ENCODE peak calls at places on chromosomes 3 and 15, in seven cellular contexts. X is Caco-2, Y is Peyer's patch, H is ovary, N is NB4, F is fibroblast of lung, I is GM12865. K is an unnamed sample.

GRCh38 chr3:155890671-155891190 is 20.3 kb downstream of the GMPS start:
- DNase-seq in X (no peak), Y (no peak), H (no peak), N (no peak), F (peak), I (no peak), K (no peak)

GRCh38 chr3:18827664-18828063 is 320.6 kb upstream of the KCNH8 start:
- DNase-seq in X (no peak), Y (no peak), H (no peak), N (no peak), F (no peak), I (no peak), K (no peak)

GRCh38 chr15:40357723-40358491 is at the start of gene DISP2:
- DNase-seq in X (peak), Y (peak), H (peak), N (peak), F (peak), I (peak), K (no peak)

GRCh38 chr3:41274944-41275668 is 75.8 kb downstream of the CTNNB1 start:
- DNase-seq in X (peak), Y (no peak), H (no peak), N (no peak), F (peak), I (no peak), K (no peak)

GRCh38 chr3:144181062-144181461 is 209.4 kb downstream of the DIPK2A start:
- DNase-seq in X (no peak), Y (no peak), H (no peak), N (no peak), F (peak), I (no peak), K (no peak)

GRCh38 chr3:31043184-31043819 is 148.8 kb upstream of the GADL1 start:
- DNase-seq in X (no peak), Y (no peak), H (no peak), N (peak), F (no peak), I (no peak), K (no peak)

GRCh38 chr3:17755836-17756235 is 13.4 kb upstream of the TBC1D5 start:
- DNase-seq in X (no peak), Y (no peak), H (no peak), N (no peak), F (no peak), I (peak), K (no peak)

GRCh38 chr3:65348596-65348995 is 660.8 kb upstream of the ADAMTS9 start:
- DNase-seq in X (no peak), Y (no peak), H (no peak), N (no peak), F (peak), I (no peak), K (peak)

GRCh38 chr15:38557855-38558713 is 6.5 kb downstream of the RASGRP1 start:
- DNase-seq in X (no peak), Y (peak), H (no peak), N (no peak), F (no peak), I (peak), K (no peak)

GRCh38 chr3:52670621-52671521 is 14.8 kb downstream of the PBRM1 start:
- DNase-seq in X (no peak), Y (no peak), H (peak), N (peak), F (peak), I (peak), K (peak)

GRCh38 chr3:108042300-108042699 is 48.5 kb downstream of the CD47 start:
- DNase-seq in X (no peak), Y (no peak), H (no peak), N (no peak), F (no peak), I (no peak), K (no peak)

GRCh38 chr3:112686360-112686759 is 45.4 kb upstream of the CCDC80 start:
- DNase-seq in X (no peak), Y (no peak), H (no peak), N (no peak), F (no peak), I (no peak), K (no peak)

GRCh38 chr3:162022931-162023330 is 526.3 kb downstream of the OTOL1 start:
- DNase-seq in X (no peak), Y (no peak), H (no peak), N (no peak), F (no peak), I (no peak), K (no peak)

GRCh38 chr3:110984456-110985250 is 87.0 kb upstream of the NECTIN3 start:
- DNase-seq in X (no peak), Y (no peak), H (no peak), N (no peak), F (no peak), I (no peak), K (no peak)

GRCh38 chr3:107100573-107100972 is 276.7 kb upstream of the CCDC54 start:
- DNase-seq in X (no peak), Y (no peak), H (no peak), N (no peak), F (no peak), I (no peak), K (no peak)

GRCh38 chr15:36356978-36357582 is 222.3 kb upstream of the CDIN1 start:
- DNase-seq in X (no peak), Y (no peak), H (no peak), N (no peak), F (peak), I (no peak), K (peak)

GRCh38 chr3:32725721-32726120 is 40.7 kb downstream of the CNOT10 start:
- DNase-seq in X (no peak), Y (no peak), H (no peak), N (no peak), F (no peak), I (no peak), K (no peak)

GRCh38 chr15:76565366-76565765 is 228.8 kb downstream of the ISL2 start:
- DNase-seq in X (no peak), Y (no peak), H (no peak), N (no peak), F (peak), I (no peak), K (no peak)

GRCh38 chr3:30539772-30540171 is 66.6 kb upstream of the TGFBR2 start:
- DNase-seq in X (no peak), Y (no peak), H (no peak), N (no peak), F (peak), I (no peak), K (no peak)

GRCh38 chr3:22007376-22007775 is 256.4 kb upstream of the ZNF385D start:
- DNase-seq in X (no peak), Y (no peak), H (no peak), N (peak), F (no peak), I (no peak), K (no peak)

GRCh38 chr3:178367817-178368617 is 168.2 kb upstream of the KCNMB2 start:
- DNase-seq in X (no peak), Y (no peak), H (no peak), N (no peak), F (peak), I (no peak), K (no peak)

GRCh38 chr3:117304681-117305080 is 595.1 kb downstream of the TUSC7 start:
- DNase-seq in X (no peak), Y (no peak), H (no peak), N (no peak), F (no peak), I (peak), K (no peak)

GRCh38 chr3:46558184-46559029 is 7.7 kb downstream of the LRRC2 start:
- DNase-seq in X (peak), Y (peak), H (peak), N (peak), F (peak), I (peak), K (no peak)

GRCh38 chr15:32718822-32719716 is 1.3 kb downstream of the GREM1 start:
- DNase-seq in X (no peak), Y (no peak), H (no peak), N (no peak), F (peak), I (no peak), K (no peak)

GRCh38 chr3:6697285-6697684 is 163.6 kb upstream of the GRM7 start:
- DNase-seq in X (no peak), Y (no peak), H (no peak), N (no peak), F (no peak), I (no peak), K (no peak)

GRCh38 chr15:58165661-58166060 is 27.5 kb downstream of the AQP9 start:
- DNase-seq in X (no peak), Y (peak), H (peak), N (no peak), F (peak), I (no peak), K (no peak)

GRCh38 chr3:187954486-187955075 is 199.4 kb upstream of the LPP start:
- DNase-seq in X (no peak), Y (no peak), H (no peak), N (no peak), F (peak), I (no peak), K (peak)

DNA sequence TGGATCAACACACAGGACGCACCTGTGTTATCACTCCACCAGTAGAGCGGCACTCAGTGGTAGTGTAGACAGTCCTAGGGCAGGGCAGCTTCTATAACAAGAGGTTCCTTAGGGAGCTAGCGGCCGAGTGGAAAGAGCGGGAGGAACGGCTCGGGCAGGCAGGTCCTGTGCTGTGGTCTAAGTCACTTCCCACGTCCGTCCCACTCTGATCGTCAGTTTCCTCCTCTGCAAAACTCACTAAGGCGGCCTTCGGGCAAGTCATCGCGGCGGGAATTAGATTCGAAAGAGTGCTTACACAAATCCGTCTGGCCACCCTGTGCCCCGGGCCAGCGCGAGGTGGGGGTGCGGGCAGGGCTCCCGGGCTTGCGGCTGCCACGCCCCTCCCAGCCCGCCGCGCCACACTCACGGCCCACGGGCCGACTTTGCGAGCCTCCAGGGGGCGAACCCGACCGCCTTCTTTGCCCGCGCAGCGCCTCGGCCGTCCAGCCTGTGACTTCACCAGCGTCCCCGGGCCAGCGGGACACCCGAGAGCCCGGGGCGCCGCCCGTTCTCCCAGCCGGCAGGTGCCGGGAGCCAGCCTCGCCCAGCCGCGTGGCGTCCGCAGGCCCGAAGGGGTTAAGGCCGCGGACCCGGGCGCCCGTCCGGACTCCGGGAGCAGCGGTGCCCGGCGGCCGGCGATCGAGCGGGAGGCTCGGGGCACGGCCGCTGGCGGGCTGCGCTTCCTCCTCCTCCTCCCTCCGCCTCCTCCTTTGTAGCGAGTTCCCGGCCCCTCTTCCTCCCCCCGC is 426 bp upstream of the CORO2B start:
- DNase-seq in X (peak), Y (peak), H (peak), N (peak), F (peak), I (no peak), K (no peak)
- TF ChIP-seq CTCF in X (no peak), Y (peak), H (peak), N (no peak), F (peak), I (no peak), K (peak)

GRCh38 chr15:80252281-80252619 is 237 bp upstream of the CTXND1 start:
- DNase-seq in X (no peak), Y (no peak), H (no peak), N (no peak), F (no peak), I (no peak), K (no peak)
- H3K4me3 ChIP-seq in X (peak), Y (peak), H (no peak), N (no peak), F (no peak), I (no peak), K (peak)

GRCh38 chr15:28989239-28989830 is 103.6 kb downstream of the APBA2 start:
- DNase-seq in X (peak), Y (no peak), H (no peak), N (peak), F (no peak), I (peak), K (no peak)
- TF ChIP-seq CTCF in X (no peak), Y (no peak), H (no peak), N (peak), F (peak), I (no peak), K (peak)

GRCh38 chr15:55907797-55908196 is 85.6 kb downstream of the NEDD4 start:
- DNase-seq in X (no peak), Y (no peak), H (no peak), N (no peak), F (peak), I (no peak), K (peak)
- H3K4me3 ChIP-seq in X (no peak), Y (no peak), H (no peak), N (no peak), F (no peak), I (no peak), K (no peak)

DNA sequence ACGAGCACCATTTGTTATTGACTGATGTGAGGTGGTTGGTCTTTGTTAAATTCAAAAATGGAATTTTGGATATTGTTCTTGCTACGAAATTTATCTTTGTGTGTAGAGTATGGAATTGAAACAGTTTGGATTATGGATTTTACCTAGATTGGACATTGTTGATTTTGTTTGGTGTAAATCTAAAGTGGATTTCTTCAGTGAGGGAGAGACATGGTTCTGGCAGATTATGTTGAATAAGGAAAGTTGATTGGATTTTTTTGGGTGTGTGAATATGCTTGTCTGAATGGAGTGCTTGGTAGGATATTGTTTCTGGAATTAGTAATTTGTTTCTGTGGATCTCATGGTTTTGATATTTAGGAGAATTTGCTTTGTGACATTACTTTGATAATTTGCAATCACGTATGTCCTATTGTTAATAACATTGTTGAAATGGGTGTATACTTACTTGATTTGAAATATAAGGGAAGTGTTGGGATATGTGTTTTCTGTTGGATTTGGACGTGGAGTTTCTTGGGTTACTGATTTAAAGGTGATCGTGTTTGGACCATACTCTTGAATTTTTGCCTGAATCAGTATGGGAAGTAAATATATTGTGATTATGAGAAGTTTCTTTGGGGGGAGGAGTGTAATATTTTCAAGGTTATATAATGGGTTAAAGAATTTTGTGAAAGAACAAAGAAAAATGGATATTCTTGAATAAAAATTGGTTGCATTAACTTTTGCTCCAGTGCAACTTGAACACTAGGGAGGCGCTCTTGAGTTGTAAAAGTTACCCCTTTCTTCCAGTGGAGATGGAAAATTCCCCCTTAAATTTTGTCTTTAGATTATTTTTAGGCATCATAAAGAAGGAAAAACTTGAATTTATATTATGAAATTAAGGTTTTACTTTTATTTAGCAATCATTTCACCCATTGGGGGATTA is 875 bp upstream of the CHD2 start:
- DNase-seq in X (no peak), Y (no peak), H (no peak), N (peak), F (no peak), I (no peak), K (no peak)
- TF ChIP-seq CTCF in X (peak), Y (peak), H (no peak), N (peak), F (peak), I (peak), K (no peak)

DNA sequence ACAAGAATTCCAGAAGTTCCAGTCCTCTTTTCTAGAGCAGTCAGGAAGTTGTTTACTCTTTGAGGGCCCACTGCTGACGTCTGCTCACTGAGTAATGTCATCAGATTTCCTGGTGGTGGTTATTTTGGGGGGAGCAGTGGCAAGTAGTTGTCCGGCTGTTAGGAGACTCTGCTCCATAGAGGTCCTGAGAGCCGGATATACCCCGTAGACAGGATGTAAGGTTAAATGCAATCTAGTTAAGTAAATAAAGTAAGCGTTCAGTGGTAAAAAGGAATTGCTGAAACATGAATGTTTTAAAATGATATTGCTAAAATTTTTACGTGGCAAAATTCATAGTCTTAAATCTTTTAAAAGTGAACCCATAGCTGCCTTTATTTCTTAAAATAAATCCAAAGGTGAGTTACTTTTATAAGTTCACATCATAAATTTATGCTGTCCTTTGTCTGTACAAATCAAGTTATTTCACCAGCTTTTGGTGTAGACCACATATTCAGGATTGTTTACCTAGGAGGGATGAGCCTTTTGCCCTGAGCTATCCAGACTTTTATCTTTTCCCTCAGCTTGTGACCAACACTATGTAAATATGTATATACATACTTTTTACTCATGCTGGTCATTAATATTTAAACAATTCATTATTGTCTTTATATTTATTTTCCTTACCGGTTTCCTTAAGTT is 65.8 kb downstream of the PDE8A start:
- DNase-seq in X (no peak), Y (no peak), H (peak), N (peak), F (peak), I (peak), K (peak)
- H3K4me3 ChIP-seq in X (no peak), Y (no peak), H (no peak), N (no peak), F (peak), I (no peak), K (no peak)

GRCh38 chr15:63826513-63826912 is 7.2 kb downstream of the HERC1 start:
- DNase-seq in X (no peak), Y (peak), H (no peak), N (peak), F (no peak), I (peak), K (no peak)
- TF ChIP-seq CTCF in X (no peak), Y (no peak), H (no peak), N (no peak), F (peak), I (peak), K (peak)

K was measured in AG04449.